ENCODE peak calls at places on chromosomes 12 and 14, in four cellular contexts. N, S, R and U are unnamed samples.

GRCh38 chr14:90275455-90275814 is 19.1 kb downstream of the PSMC1 start:
- DNase-seq in R (no peak), N (no peak), S (no peak), U (no peak)

GRCh38 chr12:63066782-63067181 is 84.2 kb downstream of the AVPR1A start:
- DNase-seq in R (no peak), N (no peak), S (no peak), U (peak)

GRCh38 chr12:116266220-116266619 is 11.3 kb downstream of the MED13L start:
- DNase-seq in S (no peak), N (no peak), R (no peak), U (no peak)

GRCh38 chr12:128316981-128317526 is 50.1 kb downstream of the TMEM132C start:
- DNase-seq in R (no peak), S (no peak), N (no peak), U (no peak)

GRCh38 chr14:49993565-49993964 is 100.7 kb downstream of the ARF6 start:
- DNase-seq in N (no peak), S (no peak), R (no peak), U (no peak)

GRCh38 chr14:35858521-35859209 is 32.5 kb downstream of the BRMS1L start:
- DNase-seq in N (no peak), S (no peak), R (no peak), U (no peak)

GRCh38 chr12:52245962-52246577 is 13.0 kb downstream of the KRT7 start:
- DNase-seq in S (no peak), R (no peak), N (no peak), U (no peak)

GRCh38 chr14:80638620-80639215 is 302.8 kb downstream of the CEP128 start:
- DNase-seq in R (no peak), S (no peak), N (peak), U (no peak)

GRCh38 chr12:52172956-52173355 is 18.9 kb downstream of the KRT80 start:
- DNase-seq in S (no peak), R (no peak), N (no peak), U (no peak)

GRCh38 chr14:85978851-85979250 is 448.9 kb downstream of the FLRT2 start:
- DNase-seq in N (no peak), R (no peak), S (no peak), U (no peak)
- TF ChIP-seq CTCF in N (no peak), R (no peak), S (no peak), U (no peak)

GRCh38 chr12:20601668-20602280 is 93.4 kb upstream of the SLCO1C1 start:
- DNase-seq in S (no peak), N (no peak), R (no peak), U (no peak)
- TF ChIP-seq CTCF in S (peak), N (peak), R (peak), U (peak)

GRCh38 chr12:6782119-6782518 is 7.2 kb upstream of the CD4 start:
- DNase-seq in S (no peak), N (no peak), R (no peak), U (no peak)
- TF ChIP-seq CTCF in S (no peak), N (no peak), R (no peak), U (no peak)

DNA sequence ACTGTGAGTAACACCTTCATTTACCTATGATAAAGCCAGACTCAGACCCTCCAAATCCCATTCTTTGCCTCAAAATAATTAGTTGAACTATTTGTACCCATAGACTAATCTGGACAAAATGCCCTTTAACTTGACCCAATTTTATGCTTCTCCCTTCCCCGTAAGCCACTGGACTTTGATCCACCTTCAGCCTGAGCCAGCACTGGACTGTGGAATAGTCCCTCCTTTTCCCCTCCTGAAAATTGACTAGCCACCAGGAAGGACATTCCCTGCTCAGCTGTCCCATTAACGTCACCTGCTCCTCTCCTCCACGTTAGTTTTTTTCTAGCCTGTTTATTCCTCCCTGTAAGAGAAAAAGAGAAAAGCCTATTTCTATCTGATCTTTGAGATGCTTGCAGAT is 10.3 kb downstream of the MED21 start:
- DNase-seq in N (no peak), R (no peak), S (no peak), U (no peak)
- TF ChIP-seq CTCF in N (no peak), R (no peak), S (no peak), U (no peak)

DNA sequence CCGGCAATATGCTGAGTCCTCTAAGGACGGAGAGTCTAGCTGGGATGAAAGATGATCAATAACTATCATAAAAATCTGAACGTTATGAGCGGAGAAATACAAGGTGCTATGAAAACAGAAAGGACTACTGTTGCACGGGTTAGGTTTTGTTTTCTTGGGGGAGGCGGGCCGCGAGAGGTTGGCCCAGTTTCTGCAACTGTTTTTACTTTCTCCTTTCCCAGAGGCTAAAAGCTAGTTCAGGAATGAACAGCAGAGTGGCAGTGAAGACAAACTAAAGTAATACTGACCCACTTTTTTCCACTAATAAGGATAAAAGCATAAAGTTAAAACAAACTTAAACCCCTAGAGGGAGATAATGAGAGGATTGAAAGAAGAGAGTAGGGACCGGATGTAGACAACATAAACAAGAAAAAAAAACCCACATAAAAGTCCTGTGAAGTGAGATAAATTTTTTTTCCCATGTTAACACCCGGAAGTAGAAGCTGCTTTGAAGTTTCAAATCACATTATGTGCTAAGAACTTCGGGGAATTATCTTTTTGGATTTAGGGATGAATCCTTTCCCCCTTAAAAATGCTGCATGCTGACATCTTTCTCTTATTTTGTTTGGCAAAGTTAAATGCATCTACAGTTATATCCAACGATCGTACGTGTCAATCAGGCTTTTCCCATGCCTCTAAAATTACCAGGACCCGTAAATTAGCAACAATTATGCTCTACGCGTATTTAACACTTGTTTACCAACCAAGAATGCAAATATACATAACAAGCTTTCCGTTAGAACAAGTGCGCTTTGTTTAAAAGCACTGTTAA is 1.0 kb upstream of the CDK17 start:
- DNase-seq in S (no peak), N (peak), R (peak), U (no peak)
- TF ChIP-seq CTCF in S (peak), N (peak), R (peak), U (peak)

GRCh38 chr14:22047105-22047504 is 373.5 kb upstream of the OR4E1 start:
- DNase-seq in S (no peak), N (no peak), R (no peak), U (no peak)
- TF ChIP-seq CTCF in S (peak), N (no peak), R (peak), U (peak)

GRCh38 chr14:69968151-69968550 is 88.9 kb downstream of the SMOC1 start:
- DNase-seq in N (no peak), R (no peak), S (no peak), U (no peak)

GRCh38 chr14:69972755-69973154 is 93.5 kb downstream of the SMOC1 start:
- DNase-seq in N (no peak), R (no peak), S (no peak), U (no peak)

GRCh38 chr14:69973846-69974245 is 94.6 kb downstream of the SMOC1 start:
- DNase-seq in R (no peak), N (no peak), S (no peak), U (no peak)
- TF ChIP-seq CTCF in R (no peak), N (no peak), S (no peak), U (no peak)

GRCh38 chr12:117855165-117855564 is 113.6 kb downstream of the KSR2 start:
- DNase-seq in R (no peak), S (no peak), N (no peak), U (no peak)

GRCh38 chr12:117860111-117860510 is 108.7 kb downstream of the KSR2 start:
- DNase-seq in N (no peak), R (no peak), S (no peak), U (no peak)

GRCh38 chr12:117854339-117855012 is 114.3 kb downstream of the KSR2 start:
- DNase-seq in S (no peak), N (no peak), R (no peak), U (peak)

GRCh38 chr12:117861691-117862090 is 107.1 kb downstream of the KSR2 start:
- DNase-seq in R (no peak), N (no peak), S (no peak), U (no peak)

GRCh38 chr12:117857632-117858274 is 111.0 kb downstream of the KSR2 start:
- DNase-seq in N (no peak), R (no peak), S (no peak), U (peak)
- TF ChIP-seq CTCF in N (peak), R (peak), S (peak), U (peak)

GRCh38 chr14:106094654-106095189 is 568.3 kb downstream of the TMEM121 start:
- DNase-seq in R (no peak), S (no peak), N (no peak), U (peak)
- TF ChIP-seq CTCF in R (no peak), S (no peak), N (no peak), U (no peak)

GRCh38 chr12:29614926-29615325 is 117.4 kb upstream of the OVCH1 start:
- DNase-seq in R (no peak), S (no peak), N (no peak), U (no peak)
- TF ChIP-seq CTCF in R (no peak), S (no peak), N (no peak), U (no peak)